ENCODE peak calls at places on chromosomes 2 and 18, in four cellular contexts. V is psoas muscle; H is CD4-positive, alpha-beta memory T cell; E is esophagus squamous epithelium. K is an unnamed sample. For H3K4me1, the result is how much of the 10 kb centered on the place peaks cover.

GRCh38 chr2:201320701-201321100 is 36.4 kb downstream of the FLACC1 start:
- DNase-seq in V (no peak), H (no peak), E (no peak), K (no peak)

GRCh38 chr2:28982381-28982950 is 1.4 kb downstream of the TOGARAM2 start:
- DNase-seq in V (no peak), H (no peak), E (no peak), K (no peak)

GRCh38 chr2:45834372-45834771 is 182.9 kb downstream of the PRKCE start:
- DNase-seq in V (no peak), H (no peak), E (no peak), K (no peak)

GRCh38 chr2:79876430-79876829 is 363.6 kb downstream of the CTNNA2 start:
- DNase-seq in V (no peak), H (no peak), E (no peak), K (no peak)

GRCh38 chr18:49849331-49850217 is 36.2 kb upstream of the ACAA2 start:
- DNase-seq in V (peak), H (no peak), E (no peak), K (no peak)

GRCh38 chr2:45904267-45904921 is 252.9 kb downstream of the PRKCE start:
- DNase-seq in V (no peak), H (no peak), E (no peak), K (no peak)

GRCh38 chr2:145383961-145384360 is 864.0 kb upstream of the ZEB2 start:
- DNase-seq in V (no peak), H (no peak), E (no peak), K (no peak)

GRCh38 chr2:150209746-150210145 is 277.7 kb downstream of the RND3 start:
- DNase-seq in V (no peak), H (no peak), E (no peak), K (no peak)

GRCh38 chr2:240717181-240717641 is 25.5 kb downstream of the AQP12A start:
- DNase-seq in V (peak), H (no peak), E (no peak), K (no peak)

GRCh38 chr2:34337735-34338134 is 738.6 kb upstream of the FAM98A start:
- DNase-seq in V (no peak), H (no peak), E (no peak), K (no peak)

GRCh38 chr2:86308356-86308755 is 29.1 kb downstream of the REEP1 start:
- DNase-seq in V (no peak), H (no peak), E (no peak), K (no peak)

GRCh38 chr2:112706170-112706664 is 14.6 kb upstream of the NT5DC4 start:
- DNase-seq in V (no peak), H (peak), E (no peak), K (no peak)

GRCh38 chr18:79404567-79404910 is 8.8 kb downstream of the NFATC1 start:
- DNase-seq in V (no peak), H (peak), E (no peak), K (no peak)

GRCh38 chr2:237337586-237337985 is 76.4 kb downstream of the COL6A3 start:
- DNase-seq in V (no peak), H (no peak), E (no peak), K (no peak)

GRCh38 chr2:207734264-207734635 is 22.8 kb downstream of the CCNYL1 start:
- DNase-seq in V (no peak), H (no peak), E (no peak), K (no peak)

GRCh38 chr2:196112408-196113039 is 43.9 kb upstream of the DNAH7 start:
- DNase-seq in V (no peak), H (no peak), E (no peak), K (no peak)

GRCh38 chr2:207503234-207503633 is 26.5 kb upstream of the CREB1 start:
- DNase-seq in V (no peak), H (no peak), E (no peak), K (no peak)

GRCh38 chr2:27021253-27021801 is 11.4 kb upstream of the TMEM214 start:
- DNase-seq in V (no peak), H (no peak), E (no peak), K (no peak)

GRCh38 chr18:27715751-27716150 is 461.2 kb downstream of the CDH2 start:
- DNase-seq in V (no peak), H (no peak), E (no peak), K (no peak)

GRCh38 chr2:143476421-143477084 is 347.3 kb downstream of the ARHGAP15 start:
- DNase-seq in V (no peak), H (no peak), E (no peak), K (no peak)

GRCh38 chr2:225993430-225993829 is 593.9 kb downstream of the NYAP2 start:
- DNase-seq in V (no peak), H (no peak), E (no peak), K (no peak)

GRCh38 chr2:13522917-13523821 is 806.4 kb downstream of the TRIB2 start:
- DNase-seq in V (no peak), H (no peak), E (no peak), K (no peak)

GRCh38 chr2:241820625-241821384 is 11.8 kb downstream of the NEU4 start:
- DNase-seq in V (no peak), H (no peak), E (no peak), K (no peak)

GRCh38 chr2:109382946-109383345 is 230.8 kb downstream of the SEPTIN10 start:
- DNase-seq in V (peak), H (no peak), E (no peak), K (peak)

GRCh38 chr2:190849774-190850173 is 30.8 kb upstream of the GLS start:
- DNase-seq in V (peak), H (no peak), E (no peak), K (peak)

GRCh38 chr2:224221455-224221913 is 180.4 kb downstream of the FAM124B start:
- DNase-seq in V (no peak), H (no peak), E (no peak), K (no peak)

GRCh38 chr18:25464211-25464610 is 112.2 kb upstream of the ZNF521 start:
- DNase-seq in V (no peak), H (no peak), E (no peak), K (no peak)

GRCh38 chr2:10820562-10820961 is 8.0 kb upstream of the PDIA6 start:
- DNase-seq in V (no peak), H (no peak), E (no peak), K (no peak)

GRCh38 chr18:58609536-58609993 is 19.3 kb downstream of the ALPK2 start:
- DNase-seq in V (no peak), H (no peak), E (no peak), K (no peak)

GRCh38 chr2:108459441-108459840 is 10.4 kb downstream of the GCC2 start:
- DNase-seq in V (no peak), H (no peak), E (no peak), K (no peak)

GRCh38 chr2:69305712-69306611 is 81.1 kb downstream of the GFPT1 start:
- DNase-seq in V (peak), H (no peak), E (no peak), K (no peak)

GRCh38 chr2:159715451-159715850 is 3.1 kb downstream of the MARCHF7 start:
- DNase-seq in V (no peak), H (no peak), E (no peak), K (no peak)

GRCh38 chr2:144437636-144438035 is 82.3 kb downstream of the ZEB2 start:
- DNase-seq in V (no peak), H (no peak), E (no peak), K (no peak)

GRCh38 chr2:149258531-149258930 is 71.9 kb upstream of the LYPD6 start:
- DNase-seq in V (no peak), H (no peak), E (no peak), K (no peak)

GRCh38 chr2:165697727-165698620 is 96.1 kb downstream of the GALNT3 start:
- DNase-seq in V (no peak), H (no peak), E (no peak), K (no peak)

GRCh38 chr18:28767781-28768211 is 590.9 kb upstream of the CDH2 start:
- DNase-seq in V (no peak), H (no peak), E (no peak), K (no peak)

GRCh38 chr2:95401480-95401879 is 1.0 kb upstream of the FAHD2A start:
- DNase-seq in V (no peak), H (no peak), E (no peak), K (no peak)

GRCh38 chr2:95399061-95399460 is 3.4 kb upstream of the FAHD2A start:
- DNase-seq in V (no peak), H (no peak), E (no peak), K (no peak)

GRCh38 chr2:95402370-95403203 is at the start of gene FAHD2A:
- DNase-seq in V (peak), H (peak), E (peak), K (peak)
- H3K27ac ChIP-seq in V (peak), H (peak), E (peak), K (peak)

GRCh38 chr2:44778671-44779476 is 162.6 kb upstream of the SIX3 start:
- DNase-seq in V (no peak), H (no peak), E (no peak), K (no peak)

GRCh38 chr2:44777542-44777941 is 164.0 kb upstream of the SIX3 start:
- DNase-seq in V (no peak), H (no peak), E (no peak), K (no peak)

GRCh38 chr2:44778221-44778654 is 163.3 kb upstream of the SIX3 start:
- DNase-seq in V (no peak), H (no peak), E (no peak), K (no peak)

GRCh38 chr2:44774826-44775492 is 166.5 kb upstream of the SIX3 start:
- DNase-seq in V (no peak), H (no peak), E (no peak), K (no peak)

GRCh38 chr2:44776924-44777480 is 164.5 kb upstream of the SIX3 start:
- DNase-seq in V (no peak), H (no peak), E (no peak), K (no peak)
- H3K4me3 ChIP-seq in V (no peak), H (no peak), E (no peak), K (no peak)

GRCh38 chr2:65355190-65355831 is 77.1 kb downstream of the SPRED2 start:
- DNase-seq in V (no peak), H (no peak), E (no peak), K (no peak)
- H3K4me1 ChIP-seq in V (under half), H (under half), E (under half), K (under half)

GRCh38 chr2:39512434-39512935 is 75.4 kb upstream of the MAP4K3 start:
- DNase-seq in V (peak), H (no peak), E (no peak), K (no peak)

GRCh38 chr2:39510087-39510486 is 73.0 kb upstream of the MAP4K3 start:
- DNase-seq in V (no peak), H (no peak), E (no peak), K (no peak)

GRCh38 chr2:39511786-39512433 is 74.8 kb upstream of the MAP4K3 start:
- DNase-seq in V (no peak), H (no peak), E (no peak), K (no peak)

GRCh38 chr2:39512941-39513340 is 75.9 kb upstream of the MAP4K3 start:
- DNase-seq in V (no peak), H (no peak), E (no peak), K (no peak)

DNA sequence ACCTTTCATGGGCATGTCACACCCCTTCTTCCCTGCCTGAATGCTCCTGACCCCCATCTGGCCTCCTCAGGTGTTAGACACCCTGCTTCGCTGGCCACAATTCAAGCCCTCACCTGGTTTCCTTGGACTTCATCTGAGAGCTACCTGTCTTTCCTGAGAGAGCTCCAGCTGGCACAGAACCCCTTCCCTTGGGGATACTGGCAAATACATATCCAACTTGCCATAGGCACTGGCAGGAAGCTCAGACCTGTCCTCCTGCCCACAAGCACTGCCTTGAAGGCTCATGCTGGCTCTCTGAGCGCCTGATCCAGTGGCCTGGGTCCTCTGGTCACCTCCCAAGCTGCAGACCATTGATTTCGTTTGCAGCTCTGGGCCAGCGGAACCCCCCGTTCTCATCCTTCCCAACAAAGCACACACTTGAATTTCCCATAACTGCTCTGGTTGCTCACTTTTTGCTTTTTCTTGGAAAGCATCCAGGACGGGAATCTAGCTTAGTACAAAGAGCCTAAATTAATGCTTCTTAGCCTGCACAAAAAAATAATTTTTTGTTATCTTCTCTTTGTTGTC is 74.2 kb upstream of the MAP4K3 start:
- DNase-seq in V (no peak), H (no peak), E (no peak), K (no peak)
- H3K27ac ChIP-seq in V (peak), H (no peak), E (peak), K (no peak)

DNA sequence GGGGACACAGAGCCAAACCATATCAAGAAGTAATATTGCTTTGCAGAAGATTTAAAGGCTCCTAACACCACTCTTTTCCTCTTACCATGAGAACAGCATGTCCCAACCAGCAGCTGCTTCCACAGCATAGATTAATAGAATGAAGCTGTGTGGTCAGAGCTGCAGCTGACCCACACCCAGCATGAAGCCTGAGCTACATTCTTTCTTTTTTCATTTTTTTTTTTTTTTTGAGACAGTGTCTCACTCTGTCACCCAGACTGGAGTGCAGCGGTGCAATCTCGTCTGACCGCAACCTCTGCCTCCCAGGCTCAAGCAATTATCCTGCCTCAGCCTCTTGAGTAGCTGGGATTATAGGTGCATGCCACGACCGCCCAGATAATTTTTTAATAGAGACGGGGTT is 289.8 kb downstream of the RAD51AP2 start:
- DNase-seq in V (no peak), H (no peak), E (no peak), K (no peak)
- H3K4me3 ChIP-seq in V (no peak), H (no peak), E (no peak), K (no peak)

DNA sequence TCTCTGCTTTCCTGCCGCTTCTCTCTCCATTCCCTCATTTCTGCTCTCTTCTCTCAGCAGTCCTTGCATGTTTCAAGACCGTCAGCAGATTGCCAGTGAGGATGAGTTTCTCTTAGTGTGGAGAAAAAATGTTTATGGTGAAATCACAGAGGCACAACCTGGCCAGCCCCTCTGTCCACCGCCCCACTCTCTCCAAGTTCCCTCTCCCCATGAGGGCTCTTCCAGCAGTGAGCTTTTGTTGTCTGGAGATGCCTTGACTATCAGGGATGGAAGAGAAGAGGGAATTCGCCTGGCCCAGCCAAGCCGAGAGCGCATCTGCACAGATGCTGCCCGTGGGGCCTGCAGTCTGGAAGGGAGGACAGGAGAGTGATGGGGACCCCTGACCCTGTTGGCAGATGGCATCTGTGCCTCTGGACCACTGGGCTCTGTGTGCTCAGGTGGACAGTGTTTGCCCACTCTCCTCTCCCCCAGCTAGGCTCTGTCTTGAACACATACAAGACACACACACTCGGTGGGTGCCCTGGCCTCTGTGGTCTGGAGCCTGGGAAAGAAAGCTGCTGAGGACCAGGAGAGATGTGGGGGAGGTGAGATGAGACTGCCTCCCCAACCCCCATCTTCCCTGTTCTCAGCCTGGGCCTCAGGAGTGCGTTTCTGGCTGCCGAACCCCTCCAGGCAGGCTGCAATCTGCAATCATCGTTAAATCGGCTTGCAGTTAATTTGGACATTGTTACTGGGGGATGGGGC is 4.4 kb downstream of the ITM2C start:
- DNase-seq in V (no peak), H (no peak), E (no peak), K (no peak)
- H3K4me1 ChIP-seq in V (under half), H (under half), E (under half), K (half or more)

GRCh38 chr2:221137385-221137784 is 434.7 kb downstream of the EPHA4 start:
- DNase-seq in V (no peak), H (no peak), E (no peak), K (no peak)

GRCh38 chr2:221135699-221136098 is 436.4 kb downstream of the EPHA4 start:
- DNase-seq in V (no peak), H (no peak), E (no peak), K (no peak)

GRCh38 chr2:221130431-221130830 is 441.7 kb downstream of the EPHA4 start:
- DNase-seq in V (no peak), H (no peak), E (no peak), K (no peak)

GRCh38 chr2:221134718-221135117 is 437.4 kb downstream of the EPHA4 start:
- DNase-seq in V (no peak), H (no peak), E (no peak), K (no peak)

DNA sequence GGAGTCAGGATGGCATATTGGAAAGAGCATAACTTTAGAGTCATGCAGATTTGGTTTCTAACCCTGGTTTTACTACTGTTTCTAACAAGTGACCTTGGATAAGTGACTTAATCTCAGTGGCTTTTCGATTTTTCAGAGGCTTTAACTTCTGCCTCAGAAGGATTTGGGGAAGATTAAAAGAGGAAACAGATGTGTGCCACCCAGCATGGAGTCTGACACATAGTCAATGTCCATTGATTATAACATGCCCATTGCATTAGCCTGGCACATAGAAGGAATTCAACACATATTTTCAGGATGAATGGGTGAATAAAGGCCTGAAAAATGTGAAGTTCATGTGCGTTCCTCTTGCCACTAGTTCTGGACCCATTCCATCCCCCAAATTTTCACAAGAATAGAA is 438.2 kb downstream of the EPHA4 start:
- DNase-seq in V (no peak), H (no peak), E (no peak), K (no peak)
- H3K27ac ChIP-seq in V (no peak), H (no peak), E (no peak), K (no peak)

GRCh38 chr2:217935901-217936684 is 66.7 kb downstream of the TNS1 start:
- DNase-seq in V (peak), H (no peak), E (no peak), K (no peak)

GRCh38 chr2:217937446-217937845 is 65.3 kb downstream of the TNS1 start:
- DNase-seq in V (peak), H (no peak), E (no peak), K (no peak)

GRCh38 chr2:217938038-217938437 is 64.8 kb downstream of the TNS1 start:
- DNase-seq in V (peak), H (no peak), E (no peak), K (no peak)

GRCh38 chr2:217935245-217935879 is 67.4 kb downstream of the TNS1 start:
- DNase-seq in V (peak), H (no peak), E (no peak), K (no peak)

GRCh38 chr2:217936952-217937351 is 65.8 kb downstream of the TNS1 start:
- DNase-seq in V (no peak), H (no peak), E (no peak), K (no peak)
- H3K4me3 ChIP-seq in V (peak), H (no peak), E (peak), K (peak)

GRCh38 chr18:8742382-8743361 is 37.3 kb downstream of the MTCL1 start:
- DNase-seq in V (no peak), H (peak), E (no peak), K (no peak)

GRCh38 chr18:8745355-8746014 is 40.1 kb downstream of the MTCL1 start:
- DNase-seq in V (no peak), H (no peak), E (no peak), K (no peak)

GRCh38 chr18:8747440-8747937 is 42.1 kb downstream of the MTCL1 start:
- DNase-seq in V (no peak), H (no peak), E (no peak), K (no peak)

GRCh38 chr18:8744038-8744437 is 38.7 kb downstream of the MTCL1 start:
- DNase-seq in V (peak), H (no peak), E (no peak), K (no peak)

GRCh38 chr18:8744656-8745055 is 39.3 kb downstream of the MTCL1 start:
- DNase-seq in V (no peak), H (peak), E (no peak), K (no peak)
- H3K4me1 ChIP-seq in V (under half), H (under half), E (under half), K (under half)